ENCODE peak calls at places on chromosomes 7 and 10, in five cellular contexts. P, O, M, N and Y are unnamed samples.

GRCh38 chr10:33666686-33667480 is 332.4 kb upstream of the NRP1 start:
- DNase-seq in P (no peak), O (no peak), M (no peak), N (no peak), Y (no peak)

GRCh38 chr7:41108821-41109220 is 594.1 kb downstream of the INHBA start:
- DNase-seq in P (no peak), O (no peak), M (no peak), N (no peak), Y (no peak)

GRCh38 chr7:74355091-74355490 is 65.9 kb downstream of the CLIP2 start:
- DNase-seq in P (peak), O (peak), M (no peak), N (no peak), Y (peak)

GRCh38 chr7:19133390-19133789 is 11.8 kb downstream of the FERD3L start:
- DNase-seq in P (no peak), O (no peak), M (no peak), N (no peak), Y (no peak)

GRCh38 chr7:157690058-157690832 is 353.4 kb downstream of the DNAJB6 start:
- DNase-seq in P (no peak), O (peak), M (no peak), N (no peak), Y (no peak)

GRCh38 chr10:84367256-84367655 is 38.9 kb downstream of the CCSER2 start:
- DNase-seq in P (no peak), O (no peak), M (no peak), N (no peak), Y (no peak)

GRCh38 chr7:45888185-45888992 is at the start of gene IGFBP1:
- DNase-seq in P (peak), O (peak), M (no peak), N (no peak), Y (no peak)

GRCh38 chr7:85734823-85735222 is 548.0 kb upstream of the SEMA3D start:
- DNase-seq in P (no peak), O (no peak), M (no peak), N (no peak), Y (no peak)

GRCh38 chr7:93055543-93056107 is 62.2 kb downstream of the SAMD9 start:
- DNase-seq in P (peak), O (peak), M (peak), N (no peak), Y (peak)

GRCh38 chr10:119734396-119735332 is 8.8 kb downstream of the INPP5F start:
- DNase-seq in P (peak), O (no peak), M (no peak), N (no peak), Y (no peak)

GRCh38 chr7:159109092-159110035 is 35.3 kb downstream of the VIPR2 start:
- DNase-seq in P (no peak), O (peak), M (no peak), N (no peak), Y (peak)

GRCh38 chr10:68348265-68348741 is 15.6 kb upstream of the PBLD start:
- DNase-seq in P (peak), O (peak), M (peak), N (peak), Y (no peak)

GRCh38 chr7:139329119-139329518 is 12.0 kb upstream of the FMC1 start:
- DNase-seq in P (no peak), O (no peak), M (no peak), N (no peak), Y (no peak)

GRCh38 chr7:36208406-36208805 is 55.4 kb downstream of the EEPD1 start:
- DNase-seq in P (no peak), O (no peak), M (no peak), N (no peak), Y (no peak)

GRCh38 chr7:17367502-17367901 is 69.0 kb downstream of the AHR start:
- DNase-seq in P (no peak), O (peak), M (no peak), N (no peak), Y (no peak)

GRCh38 chr7:156659961-156660360 is 19.4 kb downstream of the RNF32 start:
- DNase-seq in P (no peak), O (no peak), M (no peak), N (no peak), Y (no peak)

GRCh38 chr7:44112231-44112996 is 8.3 kb downstream of the AEBP1 start:
- DNase-seq in P (no peak), O (no peak), M (no peak), N (no peak), Y (peak)

GRCh38 chr10:70786799-70787415 is 1.7 kb upstream of the TBATA start:
- DNase-seq in P (no peak), O (peak), M (no peak), N (no peak), Y (no peak)

GRCh38 chr10:110254467-110254866 is 47.1 kb downstream of the MXI1 start:
- DNase-seq in P (no peak), O (no peak), M (no peak), N (no peak), Y (no peak)

GRCh38 chr10:69449841-69450240 is 1.4 kb upstream of the TSPAN15 start:
- DNase-seq in P (no peak), O (no peak), M (peak), N (peak), Y (peak)

GRCh38 chr7:118129037-118129436 is 54.9 kb upstream of the LSM8 start:
- DNase-seq in P (no peak), O (no peak), M (no peak), N (no peak), Y (no peak)

GRCh38 chr10:29646960-29647431 is 12.2 kb upstream of the SVIL start:
- DNase-seq in P (no peak), O (peak), M (no peak), N (no peak), Y (no peak)

GRCh38 chr10:25175527-25176420 is 973 bp downstream of the GPR158 start:
- DNase-seq in P (no peak), O (no peak), M (no peak), N (no peak), Y (no peak)

GRCh38 chr10:69866688-69867461 is 65.2 kb downstream of the COL13A1 start:
- DNase-seq in P (peak), O (peak), M (no peak), N (no peak), Y (no peak)